ENCODE peak calls at places on chromosome 14, in four cellular contexts. One of them, this sample, is unnamed.

GRCh38 chr14:21995332-21995731 is 321.7 kb upstream of the OR4E1 start:
- DNase-seq in ovary: no peak
- DNase-seq in CD8-positive, alpha-beta T cell: no peak
- DNase-seq in AG09309: no peak
- DNase-seq in this sample: no peak

GRCh38 chr14:56730468-56731145 is 79.7 kb downstream of the OTX2 start:
- DNase-seq in ovary: no peak
- DNase-seq in CD8-positive, alpha-beta T cell: no peak
- DNase-seq in AG09309: no peak
- DNase-seq in this sample: no peak

GRCh38 chr14:102221026-102221425 is 81.3 kb downstream of the WDR20 start:
- DNase-seq in ovary: no peak
- DNase-seq in CD8-positive, alpha-beta T cell: no peak
- DNase-seq in AG09309: no peak
- DNase-seq in this sample: no peak

GRCh38 chr14:57760891-57761290 is 105.0 kb downstream of the SLC35F4 start:
- DNase-seq in ovary: no peak
- DNase-seq in CD8-positive, alpha-beta T cell: no peak
- DNase-seq in AG09309: no peak
- DNase-seq in this sample: no peak

GRCh38 chr14:66070542-66071319 is 415.4 kb upstream of the CCDC196 start:
- DNase-seq in ovary: no peak
- DNase-seq in CD8-positive, alpha-beta T cell: peak; percentile 64
- DNase-seq in AG09309: no peak
- DNase-seq in this sample: peak; percentile 14

GRCh38 chr14:50006141-50006540 is 110.2 kb downstream of the VCPKMT start:
- DNase-seq in ovary: no peak
- DNase-seq in CD8-positive, alpha-beta T cell: no peak
- DNase-seq in AG09309: no peak
- DNase-seq in this sample: no peak

GRCh38 chr14:99721792-99722516 is 37.9 kb downstream of the CYP46A1 start:
- DNase-seq in ovary: no peak
- DNase-seq in CD8-positive, alpha-beta T cell: no peak
- DNase-seq in AG09309: no peak
- DNase-seq in this sample: no peak

GRCh38 chr14:73721101-73721821 is 7.1 kb upstream of the PNMA1 start:
- DNase-seq in ovary: no peak
- DNase-seq in CD8-positive, alpha-beta T cell: no peak
- DNase-seq in AG09309: no peak
- DNase-seq in this sample: no peak

GRCh38 chr14:68807148-68807600 is 14.3 kb upstream of the ZFP36L1 start:
- DNase-seq in ovary: peak; percentile 83
- DNase-seq in CD8-positive, alpha-beta T cell: no peak
- DNase-seq in AG09309: no peak
- DNase-seq in this sample: peak; percentile 97

GRCh38 chr14:68779761-68780323 is 13.0 kb downstream of the ZFP36L1 start:
- DNase-seq in ovary: peak; percentile 20
- DNase-seq in CD8-positive, alpha-beta T cell: peak; percentile 78
- DNase-seq in AG09309: peak; percentile 92
- DNase-seq in this sample: peak; percentile 94

GRCh38 chr14:55518391-55518790 is 61.6 kb upstream of the KTN1 start:
- DNase-seq in ovary: no peak
- DNase-seq in CD8-positive, alpha-beta T cell: no peak
- DNase-seq in AG09309: no peak
- DNase-seq in this sample: peak; percentile 22

GRCh38 chr14:74720526-74720925 is 7.6 kb downstream of the FCF1 start:
- DNase-seq in ovary: no peak
- DNase-seq in CD8-positive, alpha-beta T cell: no peak
- DNase-seq in AG09309: no peak
- DNase-seq in this sample: no peak

GRCh38 chr14:21039059-21039422 is 3.1 kb upstream of the RNASE7 start:
- DNase-seq in ovary: peak; percentile 92
- DNase-seq in CD8-positive, alpha-beta T cell: no peak
- DNase-seq in AG09309: no peak
- DNase-seq in this sample: peak; percentile 67

GRCh38 chr14:95664046-95664445 is 22.2 kb upstream of the TCL1B start:
- DNase-seq in ovary: no peak
- DNase-seq in CD8-positive, alpha-beta T cell: no peak
- DNase-seq in AG09309: no peak
- DNase-seq in this sample: no peak

GRCh38 chr14:20501346-20501745 is 4.0 kb upstream of the RNASE10 start:
- DNase-seq in ovary: no peak
- DNase-seq in CD8-positive, alpha-beta T cell: no peak
- DNase-seq in AG09309: no peak
- DNase-seq in this sample: peak; percentile 13

GRCh38 chr14:96519970-96520369 is 17.8 kb downstream of the PAPOLA start:
- DNase-seq in ovary: no peak
- DNase-seq in CD8-positive, alpha-beta T cell: no peak
- DNase-seq in AG09309: no peak
- DNase-seq in this sample: no peak

GRCh38 chr14:68807987-68808386 is 15.1 kb upstream of the ZFP36L1 start:
- DNase-seq in ovary: no peak
- DNase-seq in CD8-positive, alpha-beta T cell: no peak
- DNase-seq in AG09309: no peak
- DNase-seq in this sample: no peak

GRCh38 chr14:70648374-70648773 is 6.7 kb downstream of the TTC9 start:
- DNase-seq in ovary: no peak
- DNase-seq in CD8-positive, alpha-beta T cell: no peak
- DNase-seq in AG09309: no peak
- DNase-seq in this sample: no peak

GRCh38 chr14:90807060-90807459 is 9.2 kb downstream of the TTC7B start:
- DNase-seq in ovary: no peak
- DNase-seq in CD8-positive, alpha-beta T cell: no peak
- DNase-seq in AG09309: no peak
- DNase-seq in this sample: no peak

GRCh38 chr14:73723799-73724621 is 9.8 kb upstream of the PNMA1 start:
- DNase-seq in ovary: peak; percentile 74
- DNase-seq in CD8-positive, alpha-beta T cell: no peak
- DNase-seq in AG09309: peak; percentile 98
- DNase-seq in this sample: peak; percentile 99

GRCh38 chr14:92040431-92041040 is 677 bp upstream of the TRIP11 start:
- DNase-seq in ovary: no peak
- DNase-seq in CD8-positive, alpha-beta T cell: no peak
- DNase-seq in AG09309: no peak
- DNase-seq in this sample: peak; percentile 31

GRCh38 chr14:32004300-32004699 is 72.8 kb upstream of the ARHGAP5 start:
- DNase-seq in ovary: no peak
- DNase-seq in CD8-positive, alpha-beta T cell: no peak
- DNase-seq in AG09309: peak; percentile 49
- DNase-seq in this sample: peak; percentile 82

GRCh38 chr14:93619176-93619793 is 169.0 kb downstream of the PRIMA1 start:
- DNase-seq in ovary: no peak
- DNase-seq in CD8-positive, alpha-beta T cell: no peak
- DNase-seq in AG09309: peak; percentile 10
- DNase-seq in this sample: peak; percentile 53

GRCh38 chr14:86237733-86238132 is 707.8 kb downstream of the FLRT2 start:
- DNase-seq in ovary: no peak
- DNase-seq in CD8-positive, alpha-beta T cell: no peak
- DNase-seq in AG09309: no peak
- DNase-seq in this sample: no peak

GRCh38 chr14:89379891-89380820 is 36.9 kb downstream of the FOXN3 start:
- DNase-seq in ovary: no peak
- DNase-seq in CD8-positive, alpha-beta T cell: no peak
- DNase-seq in AG09309: no peak
- DNase-seq in this sample: no peak

GRCh38 chr14:76551906-76552305 is 176.0 kb downstream of the ESRRB start:
- DNase-seq in ovary: no peak
- DNase-seq in CD8-positive, alpha-beta T cell: no peak
- DNase-seq in AG09309: no peak
- DNase-seq in this sample: no peak

GRCh38 chr14:20782280-20782890 is 1.3 kb downstream of the RNASE6 start:
- DNase-seq in ovary: no peak
- DNase-seq in CD8-positive, alpha-beta T cell: no peak
- DNase-seq in AG09309: no peak
- DNase-seq in this sample: no peak

GRCh38 chr14:50319721-50320120 is 7.6 kb downstream of the DMAC2L start:
- DNase-seq in ovary: no peak
- DNase-seq in CD8-positive, alpha-beta T cell: no peak
- DNase-seq in AG09309: no peak
- DNase-seq in this sample: peak; percentile 14

GRCh38 chr14:70567791-70568190 is 32.7 kb downstream of the MED6 start:
- DNase-seq in ovary: no peak
- DNase-seq in CD8-positive, alpha-beta T cell: no peak
- DNase-seq in AG09309: no peak
- DNase-seq in this sample: peak; percentile 35

GRCh38 chr14:49962616-49963015 is 69.7 kb downstream of the ARF6 start:
- DNase-seq in ovary: no peak
- DNase-seq in CD8-positive, alpha-beta T cell: no peak
- DNase-seq in AG09309: no peak
- DNase-seq in this sample: no peak

GRCh38 chr14:70317091-70317968 is 42.2 kb downstream of the COX16 start:
- DNase-seq in ovary: no peak
- DNase-seq in CD8-positive, alpha-beta T cell: no peak
- DNase-seq in AG09309: no peak
- DNase-seq in this sample: no peak

GRCh38 chr14:80117876-80118275 is 93.4 kb downstream of the DIO2 start:
- DNase-seq in ovary: no peak
- DNase-seq in CD8-positive, alpha-beta T cell: no peak
- DNase-seq in AG09309: no peak
- DNase-seq in this sample: no peak

GRCh38 chr14:55129428-55130193 is 559 bp downstream of the LGALS3 start:
- DNase-seq in ovary: peak; percentile 61
- DNase-seq in CD8-positive, alpha-beta T cell: peak; percentile 67
- DNase-seq in AG09309: no peak
- DNase-seq in this sample: peak; percentile 75

GRCh38 chr14:100872641-100873071 is 30.9 kb downstream of the RTL1 start:
- DNase-seq in ovary: no peak
- DNase-seq in CD8-positive, alpha-beta T cell: no peak
- DNase-seq in AG09309: no peak
- DNase-seq in this sample: no peak

DNA sequence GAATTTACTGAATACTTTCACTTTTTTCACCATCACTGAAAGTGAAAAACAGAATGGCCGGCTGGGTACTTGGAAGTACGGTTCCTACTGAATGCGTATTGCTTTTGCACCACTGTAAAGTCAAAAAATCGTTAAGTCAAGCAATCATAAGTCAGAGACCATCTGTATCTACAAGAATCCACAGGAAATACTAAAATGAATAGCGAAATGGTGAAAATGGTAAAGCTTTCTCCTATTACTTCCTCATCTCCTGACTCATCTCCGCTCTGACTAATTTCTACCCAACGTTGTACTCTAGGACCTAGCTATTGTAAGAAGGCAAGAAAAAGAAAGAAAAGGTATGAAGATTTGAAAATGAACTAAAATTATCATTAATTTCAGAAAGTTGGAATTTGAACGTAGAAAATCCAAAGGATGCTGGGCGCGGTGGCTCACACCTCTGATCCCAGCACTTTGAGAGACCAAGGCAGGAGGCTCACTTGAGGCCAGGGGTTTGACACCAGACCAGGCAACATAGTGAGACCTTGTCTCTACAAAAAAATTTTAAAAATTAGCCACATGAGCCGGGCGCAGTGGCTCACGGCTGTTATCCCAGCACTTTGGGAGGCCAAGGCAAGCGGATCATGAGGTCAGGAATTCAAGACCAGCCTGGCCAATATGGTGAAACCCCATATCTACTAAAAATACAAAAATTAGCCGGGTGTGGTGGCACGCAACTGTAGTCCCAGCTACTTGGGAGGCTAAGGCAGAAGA is 5.3 kb upstream of the CDCA4 start:
- DNase-seq in ovary: no peak
- DNase-seq in CD8-positive, alpha-beta T cell: no peak
- DNase-seq in AG09309: no peak
- DNase-seq in this sample: no peak
- H3K4me3 ChIP-seq in ovary: no peak overlapping the region
- H3K4me3 ChIP-seq in CD8-positive, alpha-beta T cell: no peak overlapping the region
- H3K4me3 ChIP-seq in AG09309: no peak overlapping the region
- H3K4me3 ChIP-seq in this sample: no peak overlapping the region

GRCh38 chr14:44960146-44960545 is 1.6 kb downstream of the KLHL28 start:
- DNase-seq in ovary: no peak
- DNase-seq in CD8-positive, alpha-beta T cell: no peak
- DNase-seq in AG09309: no peak
- DNase-seq in this sample: peak; percentile 26

GRCh38 chr14:44962573-44963528 is 861 bp downstream of the TOGARAM1 start:
- DNase-seq in ovary: peak; percentile 59
- DNase-seq in CD8-positive, alpha-beta T cell: no peak
- DNase-seq in AG09309: no peak
- DNase-seq in this sample: peak; percentile 60

GRCh38 chr14:44961730-44962572 is at the start of the genes KLHL28 and TOGARAM1:
- DNase-seq in ovary: peak; percentile 97
- DNase-seq in CD8-positive, alpha-beta T cell: peak; percentile 99
- DNase-seq in AG09309: peak; percentile 99
- DNase-seq in this sample: peak; percentile 100

GRCh38 chr14:44960646-44961045 is 1.1 kb downstream of the KLHL28 start:
- DNase-seq in ovary: no peak
- DNase-seq in CD8-positive, alpha-beta T cell: no peak
- DNase-seq in AG09309: no peak
- DNase-seq in this sample: peak; percentile 16

DNA sequence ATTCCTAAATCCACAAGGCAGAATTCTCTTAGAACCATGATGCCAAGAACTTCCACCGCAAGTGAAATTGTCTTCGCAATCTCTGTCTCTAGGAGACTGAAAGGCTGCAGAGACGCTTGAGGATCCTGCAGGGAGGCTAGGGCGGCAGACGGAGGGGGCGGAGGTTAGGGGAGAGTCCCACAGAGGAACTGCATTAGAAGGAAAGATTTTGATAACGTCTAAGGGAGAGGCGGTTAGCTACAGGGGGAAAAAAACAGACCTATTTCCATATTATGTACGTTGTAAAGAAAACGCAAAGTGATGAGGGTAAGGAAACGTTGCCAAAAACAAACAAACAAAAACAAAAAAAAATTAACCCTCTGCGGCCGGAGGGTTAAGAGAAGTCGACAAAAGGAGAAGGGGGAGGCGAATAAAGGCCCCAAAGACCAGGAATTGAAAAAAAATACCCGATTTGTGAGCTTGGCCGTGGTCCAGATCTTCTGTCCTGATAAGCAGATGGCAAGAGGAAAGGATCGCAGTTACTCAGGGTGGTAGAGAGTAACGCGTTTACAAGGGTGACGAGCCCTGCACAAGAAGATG is 507 bp downstream of the KLHL28 start:
- DNase-seq in ovary: peak; percentile 48
- DNase-seq in CD8-positive, alpha-beta T cell: peak; percentile 74
- DNase-seq in AG09309: no peak
- DNase-seq in this sample: peak; percentile 74
- TF ChIP-seq CTCF in ovary: no peak
- TF ChIP-seq CTCF in CD8-positive, alpha-beta T cell: no peak
- TF ChIP-seq CTCF in AG09309: no peak
- TF ChIP-seq CTCF in this sample: no peak

GRCh38 chr14:104700224-104700623 is 10.8 kb downstream of the INF2 start:
- DNase-seq in ovary: no peak
- DNase-seq in CD8-positive, alpha-beta T cell: no peak
- DNase-seq in AG09309: no peak
- DNase-seq in this sample: no peak
- H3K4me3 ChIP-seq in ovary: no peak overlapping the region
- H3K4me3 ChIP-seq in CD8-positive, alpha-beta T cell: no peak overlapping the region
- H3K4me3 ChIP-seq in AG09309: no peak overlapping the region
- H3K4me3 ChIP-seq in this sample: no peak overlapping the region

GRCh38 chr14:61063461-61063860 is 82.4 kb downstream of the SLC38A6 start:
- DNase-seq in ovary: no peak
- DNase-seq in CD8-positive, alpha-beta T cell: no peak
- DNase-seq in AG09309: no peak
- DNase-seq in this sample: no peak

GRCh38 chr14:61065671-61066070 is 84.6 kb downstream of the SLC38A6 start:
- DNase-seq in ovary: no peak
- DNase-seq in CD8-positive, alpha-beta T cell: no peak
- DNase-seq in AG09309: no peak
- DNase-seq in this sample: no peak

GRCh38 chr14:61064866-61065265 is 83.8 kb downstream of the SLC38A6 start:
- DNase-seq in ovary: no peak
- DNase-seq in CD8-positive, alpha-beta T cell: no peak
- DNase-seq in AG09309: no peak
- DNase-seq in this sample: no peak

GRCh38 chr14:61064210-61064609 is 83.2 kb downstream of the SLC38A6 start:
- DNase-seq in ovary: no peak
- DNase-seq in CD8-positive, alpha-beta T cell: no peak
- DNase-seq in AG09309: no peak
- DNase-seq in this sample: no peak
- TF ChIP-seq CTCF in ovary: no peak
- TF ChIP-seq CTCF in CD8-positive, alpha-beta T cell: no peak
- TF ChIP-seq CTCF in AG09309: no peak
- TF ChIP-seq CTCF in this sample: no peak